ENCODE peak calls at places on chromosomes 3 and 15, in four cellular contexts. One of them, this sample, is unnamed.

GRCh38 chr3:148158210-148158609 is 539.5 kb upstream of the AGTR1 start:
- DNase-seq in uterus: no peak
- DNase-seq in A549: no peak
- DNase-seq in astrocyte of the cerebellum: peak
- DNase-seq in this sample: no peak

GRCh38 chr3:189395825-189396224 is 224.1 kb downstream of the TPRG1 start:
- DNase-seq in uterus: no peak
- DNase-seq in A549: no peak
- DNase-seq in astrocyte of the cerebellum: no peak
- DNase-seq in this sample: no peak

GRCh38 chr3:134378384-134378783 is 4.1 kb upstream of the AMOTL2 start:
- DNase-seq in uterus: no peak
- DNase-seq in A549: no peak
- DNase-seq in astrocyte of the cerebellum: no peak
- DNase-seq in this sample: peak

GRCh38 chr3:115788921-115789470 is 165.7 kb downstream of the GAP43 start:
- DNase-seq in uterus: no peak
- DNase-seq in A549: peak
- DNase-seq in astrocyte of the cerebellum: peak
- DNase-seq in this sample: no peak

GRCh38 chr3:170493712-170494182 is 75.1 kb downstream of the CLDN11 start:
- DNase-seq in uterus: peak
- DNase-seq in A549: no peak
- DNase-seq in astrocyte of the cerebellum: no peak
- DNase-seq in this sample: no peak

GRCh38 chr3:184645304-184645703 is 66.6 kb downstream of the MAGEF1 start:
- DNase-seq in uterus: no peak
- DNase-seq in A549: no peak
- DNase-seq in astrocyte of the cerebellum: no peak
- DNase-seq in this sample: no peak

GRCh38 chr15:66650433-66650832 is 51.6 kb upstream of the SMAD6 start:
- DNase-seq in uterus: peak
- DNase-seq in A549: no peak
- DNase-seq in astrocyte of the cerebellum: no peak
- DNase-seq in this sample: peak

GRCh38 chr15:86797135-86797534 is 717.5 kb downstream of the AGBL1 start:
- DNase-seq in uterus: no peak
- DNase-seq in A549: no peak
- DNase-seq in astrocyte of the cerebellum: no peak
- DNase-seq in this sample: no peak

GRCh38 chr3:119175869-119176756 is 2.7 kb downstream of the UPK1B start:
- DNase-seq in uterus: no peak
- DNase-seq in A549: peak
- DNase-seq in astrocyte of the cerebellum: no peak
- DNase-seq in this sample: no peak

GRCh38 chr15:49521802-49522201 is 98.8 kb downstream of the FGF7 start:
- DNase-seq in uterus: no peak
- DNase-seq in A549: no peak
- DNase-seq in astrocyte of the cerebellum: no peak
- DNase-seq in this sample: no peak

GRCh38 chr3:69178838-69179739 is 56.7 kb upstream of the LMOD3 start:
- DNase-seq in uterus: no peak
- DNase-seq in A549: no peak
- DNase-seq in astrocyte of the cerebellum: no peak
- DNase-seq in this sample: no peak

GRCh38 chr3:30586806-30587486 is 19.5 kb upstream of the TGFBR2 start:
- DNase-seq in uterus: no peak
- DNase-seq in A549: no peak
- DNase-seq in astrocyte of the cerebellum: no peak
- DNase-seq in this sample: no peak

GRCh38 chr3:125624341-125624740 is 29.0 kb upstream of the OSBPL11 start:
- DNase-seq in uterus: no peak
- DNase-seq in A549: no peak
- DNase-seq in astrocyte of the cerebellum: no peak
- DNase-seq in this sample: no peak

GRCh38 chr3:64853456-64853855 is 165.7 kb upstream of the ADAMTS9 start:
- DNase-seq in uterus: no peak
- DNase-seq in A549: no peak
- DNase-seq in astrocyte of the cerebellum: no peak
- DNase-seq in this sample: no peak

GRCh38 chr3:27596920-27597319 is 112.7 kb upstream of the SLC4A7 start:
- DNase-seq in uterus: no peak
- DNase-seq in A549: no peak
- DNase-seq in astrocyte of the cerebellum: no peak
- DNase-seq in this sample: no peak

GRCh38 chr3:70754314-70754713 is 441.9 kb upstream of the MDFIC2 start:
- DNase-seq in uterus: no peak
- DNase-seq in A549: no peak
- DNase-seq in astrocyte of the cerebellum: no peak
- DNase-seq in this sample: no peak

GRCh38 chr15:64072812-64073211 is 20.8 kb downstream of the CIAO2A start:
- DNase-seq in uterus: no peak
- DNase-seq in A549: no peak
- DNase-seq in astrocyte of the cerebellum: no peak
- DNase-seq in this sample: no peak

GRCh38 chr3:152176241-152176640 is 92.5 kb upstream of the MBNL1 start:
- DNase-seq in uterus: no peak
- DNase-seq in A549: no peak
- DNase-seq in astrocyte of the cerebellum: peak
- DNase-seq in this sample: no peak

GRCh38 chr3:188358787-188359493 is 205.0 kb downstream of the LPP start:
- DNase-seq in uterus: no peak
- DNase-seq in A549: no peak
- DNase-seq in astrocyte of the cerebellum: no peak
- DNase-seq in this sample: no peak

GRCh38 chr3:147449669-147450068 is 40.5 kb downstream of the ZIC1 start:
- DNase-seq in uterus: no peak
- DNase-seq in A549: no peak
- DNase-seq in astrocyte of the cerebellum: no peak
- DNase-seq in this sample: no peak

GRCh38 chr15:80070840-80071239 is 11.4 kb downstream of the ZFAND6 start:
- DNase-seq in uterus: no peak
- DNase-seq in A549: no peak
- DNase-seq in astrocyte of the cerebellum: no peak
- DNase-seq in this sample: no peak

GRCh38 chr3:98945006-98945626 is 43.6 kb upstream of the DCBLD2 start:
- DNase-seq in uterus: no peak
- DNase-seq in A549: no peak
- DNase-seq in astrocyte of the cerebellum: no peak
- DNase-seq in this sample: no peak

GRCh38 chr3:52253314-52254260 is 8.0 kb downstream of the PPM1M start:
- DNase-seq in uterus: no peak
- DNase-seq in A549: no peak
- DNase-seq in astrocyte of the cerebellum: no peak
- DNase-seq in this sample: no peak

GRCh38 chr3:99884484-99884883 is 66.8 kb downstream of the CMSS1 start:
- DNase-seq in uterus: no peak
- DNase-seq in A549: no peak
- DNase-seq in astrocyte of the cerebellum: no peak
- DNase-seq in this sample: no peak

GRCh38 chr15:78988361-78988911 is 43.6 kb upstream of the CTSH start:
- DNase-seq in uterus: peak
- DNase-seq in A549: peak
- DNase-seq in astrocyte of the cerebellum: peak
- DNase-seq in this sample: no peak

GRCh38 chr3:70064194-70064787 is 64.8 kb downstream of the SAMMSON start:
- DNase-seq in uterus: peak
- DNase-seq in A549: peak
- DNase-seq in astrocyte of the cerebellum: peak
- DNase-seq in this sample: no peak

GRCh38 chr15:34122771-34123183 is 20.9 kb downstream of the PGBD4 start:
- DNase-seq in uterus: no peak
- DNase-seq in A549: no peak
- DNase-seq in astrocyte of the cerebellum: peak
- DNase-seq in this sample: no peak

GRCh38 chr3:10917176-10917575 is 75.4 kb upstream of the SLC6A1 start:
- DNase-seq in uterus: no peak
- DNase-seq in A549: no peak
- DNase-seq in astrocyte of the cerebellum: no peak
- DNase-seq in this sample: no peak

GRCh38 chr3:37229740-37230139 is 55.4 kb upstream of the LRRFIP2 start:
- DNase-seq in uterus: no peak
- DNase-seq in A549: no peak
- DNase-seq in astrocyte of the cerebellum: no peak
- DNase-seq in this sample: no peak

GRCh38 chr3:89578253-89578529 is 470.8 kb downstream of the EPHA3 start:
- DNase-seq in uterus: no peak
- DNase-seq in A549: no peak
- DNase-seq in astrocyte of the cerebellum: no peak
- DNase-seq in this sample: no peak

GRCh38 chr3:157786618-157787017 is 283.4 kb upstream of the VEPH1 start:
- DNase-seq in uterus: no peak
- DNase-seq in A549: no peak
- DNase-seq in astrocyte of the cerebellum: no peak
- DNase-seq in this sample: no peak

DNA sequence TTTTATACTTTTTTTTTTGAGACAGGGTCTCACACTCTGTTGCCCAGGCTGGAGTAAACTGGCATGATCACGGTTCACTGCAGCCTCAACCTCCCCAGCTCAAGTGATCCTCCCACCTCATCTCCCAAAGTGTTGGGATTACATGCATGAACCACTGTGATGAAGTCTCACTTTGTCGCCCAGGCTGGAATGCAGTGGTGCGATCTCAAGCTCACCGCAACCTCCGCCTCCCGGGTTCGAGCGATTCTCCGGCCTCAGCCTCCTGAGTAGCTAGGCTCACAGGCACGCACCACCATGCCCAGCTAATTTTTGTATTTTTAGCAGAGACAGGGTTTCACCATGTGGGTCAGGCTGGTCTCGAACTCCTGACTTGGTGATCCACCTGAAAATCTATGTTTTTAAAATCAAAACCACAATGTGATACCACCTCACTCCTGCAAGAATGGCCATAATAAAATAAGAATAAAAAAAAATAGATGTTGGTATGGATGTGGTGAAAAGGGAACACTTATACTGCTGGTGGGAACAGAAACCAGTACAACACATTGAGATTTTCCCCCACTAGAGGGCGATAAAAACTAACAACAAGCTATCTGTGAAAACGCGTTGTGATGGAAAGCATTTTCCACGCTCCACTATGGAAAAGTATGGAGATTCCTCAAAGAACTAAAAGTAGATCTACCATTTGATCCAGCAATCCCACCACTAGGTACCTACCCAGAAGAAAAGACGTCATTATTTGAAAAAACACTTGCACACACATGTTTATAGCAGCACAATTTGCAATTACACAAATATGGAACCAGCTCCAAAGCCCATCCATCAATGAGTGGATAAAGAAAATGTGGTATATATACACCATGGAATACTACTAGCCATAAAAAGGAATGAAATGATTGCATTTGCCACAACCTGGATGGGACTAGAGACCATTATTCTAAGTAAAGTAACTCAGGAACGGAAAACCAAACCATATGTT is 26.8 kb upstream of the OCA2 start:
- DNase-seq in uterus: no peak
- DNase-seq in A549: peak
- DNase-seq in astrocyte of the cerebellum: peak
- DNase-seq in this sample: no peak
- TF ChIP-seq CTCF in uterus: peak
- TF ChIP-seq CTCF in A549: peak
- TF ChIP-seq CTCF in astrocyte of the cerebellum: peak
- TF ChIP-seq CTCF in this sample: peak

DNA sequence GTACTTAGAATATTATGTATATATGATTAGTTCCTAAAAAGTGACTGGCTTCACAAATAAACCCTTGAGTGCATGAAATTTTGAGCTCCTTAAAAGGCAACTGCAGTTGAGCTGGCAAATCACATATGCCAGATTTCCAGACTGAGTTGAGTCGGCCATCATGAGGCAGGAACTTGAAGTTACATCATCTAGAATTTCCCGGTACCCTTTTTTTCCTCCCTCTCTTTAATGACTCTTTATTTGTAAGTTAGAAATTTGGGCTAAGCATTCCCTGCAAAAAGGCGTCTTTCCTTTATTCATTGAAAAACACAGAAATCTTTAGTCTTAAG is 162.6 kb downstream of the FNDC3B start:
- DNase-seq in uterus: peak
- DNase-seq in A549: no peak
- DNase-seq in astrocyte of the cerebellum: no peak
- DNase-seq in this sample: no peak
- TF ChIP-seq CTCF in uterus: no peak
- TF ChIP-seq CTCF in A549: no peak
- TF ChIP-seq CTCF in astrocyte of the cerebellum: peak
- TF ChIP-seq CTCF in this sample: no peak

DNA sequence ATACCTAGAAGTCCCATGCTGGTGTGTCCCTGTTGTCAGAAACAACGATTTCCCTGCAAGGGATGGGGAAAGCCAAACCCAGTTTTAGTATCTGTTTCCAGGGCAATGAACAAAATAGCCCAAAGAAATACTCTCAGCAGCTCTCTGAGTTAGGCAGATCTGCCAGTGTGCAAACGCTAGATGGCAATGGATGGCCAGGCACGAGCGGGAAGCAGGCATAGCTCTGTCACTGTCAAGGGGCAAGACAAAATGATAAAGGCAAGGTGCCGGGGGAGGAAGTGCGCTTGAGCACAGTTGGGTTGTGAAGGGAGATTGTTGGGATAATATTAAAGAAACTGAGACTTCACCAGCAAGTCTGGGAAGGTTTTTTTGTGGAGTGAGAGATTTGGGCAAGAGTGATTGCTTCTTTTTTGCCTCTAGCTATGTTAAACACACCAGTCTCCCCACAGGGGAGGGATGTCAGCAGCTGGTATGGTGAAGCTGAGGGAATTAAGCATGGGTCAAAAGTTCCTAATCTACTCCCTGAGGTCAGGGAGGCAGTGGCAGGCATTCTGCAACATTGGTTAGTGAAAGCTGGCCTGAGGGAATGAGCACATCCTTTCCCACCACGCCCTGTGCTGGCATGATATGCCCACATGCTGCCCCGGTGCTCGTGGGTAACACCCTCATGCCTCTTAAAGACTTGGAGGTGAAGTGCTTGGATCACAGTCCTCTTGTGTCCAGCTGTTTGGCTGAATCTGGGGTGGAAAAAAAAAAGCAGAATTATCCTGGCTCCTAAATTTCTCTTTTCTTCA is 117.6 kb downstream of the PDCD6IP start:
- DNase-seq in uterus: no peak
- DNase-seq in A549: peak
- DNase-seq in astrocyte of the cerebellum: no peak
- DNase-seq in this sample: peak
- TF ChIP-seq CTCF in uterus: no peak
- TF ChIP-seq CTCF in A549: peak
- TF ChIP-seq CTCF in astrocyte of the cerebellum: peak
- TF ChIP-seq CTCF in this sample: peak

GRCh38 chr3:122943828-122944190 is 83.8 kb downstream of the SEMA5B start:
- DNase-seq in uterus: no peak
- DNase-seq in A549: no peak
- DNase-seq in astrocyte of the cerebellum: no peak
- DNase-seq in this sample: no peak

GRCh38 chr3:122940628-122941086 is 86.9 kb downstream of the SEMA5B start:
- DNase-seq in uterus: peak
- DNase-seq in A549: no peak
- DNase-seq in astrocyte of the cerebellum: no peak
- DNase-seq in this sample: no peak

GRCh38 chr3:122942241-122942640 is 85.3 kb downstream of the SEMA5B start:
- DNase-seq in uterus: no peak
- DNase-seq in A549: no peak
- DNase-seq in astrocyte of the cerebellum: no peak
- DNase-seq in this sample: no peak

GRCh38 chr3:122942937-122943827 is 84.4 kb downstream of the SEMA5B start:
- DNase-seq in uterus: peak
- DNase-seq in A549: peak
- DNase-seq in astrocyte of the cerebellum: peak
- DNase-seq in this sample: peak

GRCh38 chr3:122941233-122942206 is 86.0 kb downstream of the SEMA5B start:
- DNase-seq in uterus: no peak
- DNase-seq in A549: no peak
- DNase-seq in astrocyte of the cerebellum: no peak
- DNase-seq in this sample: no peak
- TF ChIP-seq CTCF in uterus: no peak
- TF ChIP-seq CTCF in A549: no peak
- TF ChIP-seq CTCF in astrocyte of the cerebellum: peak
- TF ChIP-seq CTCF in this sample: no peak

This sample was measured in heart right ventricle.